ENCODE peak calls at places on chromosomes 11 and 22, in eight cellular contexts. F is fibroblast of lung, Y is pancreas, C is heart left ventricle, B is transverse colon, N is thyroid gland, U is GM23338, O is tibial nerve. H is an unnamed sample.
A peak's percentile ranks its signal among the peaks of the same experiment; 100 is the strongest.

GRCh38 chr22:48695731-48696305 is 1131.9 kb downstream of the BRD1 start:
- DNase-seq in F (no peak), Y (no peak), C (no peak), B (no peak), N (no peak), U (no peak), O (no peak), H (peak; percentile 25)

GRCh38 chr11:44889266-44889665 is 61.4 kb downstream of the TP53I11 start:
- DNase-seq in F (no peak), Y (no peak), C (no peak), B (no peak), N (no peak), U (no peak), O (no peak), H (no peak)

GRCh38 chr11:2688381-2689231 is 11.2 kb downstream of the KCNQ1OT1 start:
- DNase-seq in F (no peak), Y (peak; percentile 42), C (no peak), B (no peak), N (peak; percentile 24), U (no peak), O (no peak), H (peak; percentile 41)

GRCh38 chr11:70095541-70096252 is 17.6 kb downstream of the ANO1 start:
- DNase-seq in F (no peak), Y (no peak), C (no peak), B (no peak), N (no peak), U (no peak), O (no peak), H (no peak)

GRCh38 chr11:45692808-45693453 is 27.5 kb upstream of the CHST1 start:
- DNase-seq in F (no peak), Y (no peak), C (no peak), B (no peak), N (no peak), U (no peak), O (no peak), H (no peak)

GRCh38 chr11:100546714-100547113 is 140.4 kb upstream of the ARHGAP42 start:
- DNase-seq in F (peak; percentile 40), Y (no peak), C (no peak), B (peak; percentile 16), N (peak; percentile 8), U (no peak), O (no peak), H (no peak)

GRCh38 chr22:33451851-33452469 is 393.8 kb upstream of the SYN3 start:
- DNase-seq in F (no peak), Y (no peak), C (no peak), B (no peak), N (no peak), U (no peak), O (no peak), H (no peak)

GRCh38 chr11:119907122-119907933 is 178.3 kb upstream of the NECTIN1 start:
- DNase-seq in F (no peak), Y (peak; percentile 66), C (no peak), B (peak; percentile 82), N (no peak), U (no peak), O (no peak), H (no peak)

GRCh38 chr11:6365659-6366058 is 24.6 kb upstream of the SMPD1 start:
- DNase-seq in F (no peak), Y (no peak), C (no peak), B (peak; percentile 23), N (no peak), U (no peak), O (no peak), H (no peak)

GRCh38 chr11:58059011-58059358 is 28.2 kb downstream of the OR6Q1 start:
- DNase-seq in F (peak; percentile 77), Y (no peak), C (no peak), B (no peak), N (no peak), U (peak; percentile 80), O (no peak), H (no peak)
- H3K27ac ChIP-seq in F (peak overlapping the region; percentile 91), Y (peak overlapping the region; percentile 77), C (peak overlapping the region; percentile 46), B (peak overlapping the region; percentile 0), N (no peak overlapping the region), U (peak overlapping the region; percentile 65), O (peak overlapping the region; percentile 51), H (no peak overlapping the region)

GRCh38 chr11:20342347-20343279 is 20.9 kb upstream of the HTATIP2 start:
- DNase-seq in F (no peak), Y (no peak), C (no peak), B (no peak), N (no peak), U (peak; percentile 87), O (no peak), H (no peak)
- H3K4me3 ChIP-seq in F (no peak overlapping the region), Y (no peak overlapping the region), C (no peak overlapping the region), B (no peak overlapping the region), N (no peak overlapping the region), U (peak overlapping the region; percentile 53), O (no peak overlapping the region), H (no peak overlapping the region)

GRCh38 chr11:132068556-132068955 is 698.1 kb downstream of the NTM start:
- DNase-seq in F (no peak), Y (no peak), C (no peak), B (no peak), N (no peak), U (no peak), O (no peak), H (no peak)

GRCh38 chr11:132060546-132060945 is 690.1 kb downstream of the NTM start:
- DNase-seq in F (no peak), Y (no peak), C (no peak), B (no peak), N (no peak), U (no peak), O (no peak), H (no peak)

GRCh38 chr11:132062031-132062430 is 691.6 kb downstream of the NTM start:
- DNase-seq in F (no peak), Y (no peak), C (no peak), B (no peak), N (no peak), U (no peak), O (no peak), H (no peak)

GRCh38 chr11:132062541-132062940 is 692.1 kb downstream of the NTM start:
- DNase-seq in F (peak; percentile 16), Y (no peak), C (no peak), B (no peak), N (no peak), U (no peak), O (no peak), H (no peak)

GRCh38 chr11:132064987-132065620 is 694.7 kb downstream of the NTM start:
- DNase-seq in F (peak; percentile 95), Y (no peak), C (no peak), B (no peak), N (no peak), U (no peak), O (no peak), H (no peak)
- H3K4me1 ChIP-seq in F (peaks cover 26% of the 10 kb centered on the region), Y (no peaks in the 10 kb centered on the region), C (no peaks in the 10 kb centered on the region), B (no peaks in the 10 kb centered on the region), N (no peaks in the 10 kb centered on the region), U (no peaks in the 10 kb centered on the region), O (peaks cover 4% of the 10 kb centered on the region), H (no peaks in the 10 kb centered on the region)

GRCh38 chr11:65426839-65427690 is 4.5 kb downstream of the NEAT1 start:
- DNase-seq in F (peak; percentile 71), Y (peak; percentile 83), C (peak; percentile 32), B (peak; percentile 82), N (peak; percentile 48), U (peak; percentile 54), O (peak; percentile 55), H (peak; percentile 39)
- H3K27ac ChIP-seq in F (peak overlapping the region; percentile 100), Y (peak overlapping the region; percentile 99), C (peak overlapping the region; percentile 99), B (peak overlapping the region; percentile 100), N (peak overlapping the region; percentile 100), U (peak overlapping the region; percentile 52), O (peak overlapping the region; percentile 99), H (peak overlapping the region; percentile 100)

GRCh38 chr11:61042537-61042936 is 59.8 kb upstream of the CD5 start:
- DNase-seq in F (no peak), Y (no peak), C (no peak), B (no peak), N (no peak), U (no peak), O (no peak), H (no peak)

GRCh38 chr11:61037694-61038093 is 64.6 kb upstream of the CD5 start:
- DNase-seq in F (no peak), Y (peak; percentile 51), C (no peak), B (no peak), N (peak; percentile 80), U (no peak), O (no peak), H (no peak)

GRCh38 chr11:61045271-61045670 is 57.0 kb upstream of the CD5 start:
- DNase-seq in F (no peak), Y (no peak), C (no peak), B (no peak), N (no peak), U (no peak), O (no peak), H (no peak)

GRCh38 chr11:61041755-61042518 is 60.4 kb upstream of the CD5 start:
- DNase-seq in F (peak; percentile 3), Y (no peak), C (peak; percentile 54), B (peak; percentile 62), N (peak; percentile 8), U (peak; percentile 66), O (no peak), H (no peak)

DNA sequence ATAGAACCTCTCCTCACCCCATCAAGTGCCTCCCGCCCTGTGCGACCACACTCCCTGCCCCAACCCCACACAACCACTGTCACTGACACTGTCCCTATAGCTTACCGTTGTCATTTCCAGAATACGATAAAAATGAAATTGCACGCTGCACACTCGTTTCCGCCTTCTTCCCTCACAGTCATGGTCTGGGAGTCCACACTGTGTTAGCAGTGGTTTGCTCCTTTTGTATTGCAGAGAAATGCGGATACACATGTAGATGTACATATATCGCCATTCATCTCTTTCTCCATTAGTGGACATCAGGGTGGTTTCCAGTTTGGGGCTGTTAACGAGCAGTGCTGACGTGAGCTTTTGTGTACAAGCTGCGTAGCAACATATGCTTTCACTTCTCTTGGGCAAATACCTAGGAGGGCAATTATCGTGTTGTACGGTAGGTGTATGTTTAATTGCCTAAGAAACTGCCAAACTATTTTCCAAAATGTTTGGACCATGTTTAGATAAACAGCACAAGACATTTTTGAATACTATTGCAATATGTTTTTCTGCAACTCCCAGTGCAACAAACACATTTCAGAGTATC is 59.2 kb upstream of the CD5 start:
- DNase-seq in F (no peak), Y (no peak), C (no peak), B (no peak), N (no peak), U (no peak), O (no peak), H (no peak)
- H3K4me3 ChIP-seq in F (no peak overlapping the region), Y (no peak overlapping the region), C (no peak overlapping the region), B (no peak overlapping the region), N (no peak overlapping the region), U (no peak overlapping the region), O (no peak overlapping the region), H (no peak overlapping the region)

GRCh38 chr22:39238561-39238960 is 6.2 kb downstream of the PDGFB start:
- DNase-seq in F (no peak), Y (no peak), C (no peak), B (no peak), N (no peak), U (no peak), O (no peak), H (no peak)
- H3K4me1 ChIP-seq in F (peaks cover 2% of the 10 kb centered on the region), Y (peaks cover 13% of the 10 kb centered on the region), C (peaks cover 93% of the 10 kb centered on the region), B (peaks cover 64% of the 10 kb centered on the region), N (peaks cover 87% of the 10 kb centered on the region), U (peaks cover 46% of the 10 kb centered on the region), O (peaks cover 71% of the 10 kb centered on the region), H (peaks cover 88% of the 10 kb centered on the region)